ENCODE peak calls at places on chromosomes 13 and 19, in six cellular contexts. Q is PC-3; B is ovary; V is fibroblast of lung; T is naive thymus-derived CD4-positive, alpha-beta T cell; E is heart right ventricle. L is an unnamed sample. For H3K4me1 and H3K36me3, the result is how much of the 10 kb centered on the place peaks cover.

GRCh38 chr19:18663940-18664530 is 19.4 kb upstream of the CRTC1 start:
- DNase-seq in Q (no peak), B (no peak), V (no peak), T (no peak), E (no peak), L (no peak)

GRCh38 chr19:28988066-28988465 is 224.9 kb downstream of the UQCRFS1 start:
- DNase-seq in Q (no peak), B (no peak), V (no peak), T (no peak), E (no peak), L (no peak)

GRCh38 chr13:98397221-98397620 is 179.7 kb downstream of the STK24 start:
- DNase-seq in Q (no peak), B (no peak), V (peak), T (no peak), E (no peak), L (no peak)

GRCh38 chr19:5153601-5154128 is 184.8 kb downstream of the KDM4B start:
- DNase-seq in Q (no peak), B (no peak), V (no peak), T (no peak), E (no peak), L (no peak)

GRCh38 chr19:38742296-38742695 is 2.0 kb downstream of the CAPN12 start:
- DNase-seq in Q (no peak), B (no peak), V (no peak), T (no peak), E (no peak), L (no peak)

GRCh38 chr19:17902701-17903100 is 30.1 kb upstream of the CCDC124 start:
- DNase-seq in Q (no peak), B (no peak), V (peak), T (no peak), E (no peak), L (no peak)

GRCh38 chr19:33638167-33639033 is 16.6 kb downstream of the CHST8 start:
- DNase-seq in Q (no peak), B (no peak), V (no peak), T (no peak), E (no peak), L (no peak)

GRCh38 chr13:107202371-107203023 is 634.6 kb upstream of the ARGLU1 start:
- DNase-seq in Q (peak), B (no peak), V (peak), T (no peak), E (peak), L (no peak)

GRCh38 chr19:5985098-5985783 is 7.3 kb upstream of the RANBP3 start:
- DNase-seq in Q (peak), B (no peak), V (peak), T (no peak), E (no peak), L (no peak)

GRCh38 chr13:55244991-55245644 is 1895.6 kb upstream of the PRR20A start:
- DNase-seq in Q (no peak), B (no peak), V (peak), T (no peak), E (no peak), L (peak)

GRCh38 chr13:70714993-70715392 is 606.7 kb upstream of the KLHL1 start:
- DNase-seq in Q (no peak), B (no peak), V (no peak), T (no peak), E (no peak), L (no peak)

GRCh38 chr19:604355-604754 is 14.7 kb downstream of the HCN2 start:
- DNase-seq in Q (no peak), B (no peak), V (no peak), T (peak), E (no peak), L (no peak)

GRCh38 chr19:3080281-3080680 is 13.9 kb upstream of the GNA11 start:
- DNase-seq in Q (no peak), B (no peak), V (peak), T (no peak), E (no peak), L (no peak)

DNA sequence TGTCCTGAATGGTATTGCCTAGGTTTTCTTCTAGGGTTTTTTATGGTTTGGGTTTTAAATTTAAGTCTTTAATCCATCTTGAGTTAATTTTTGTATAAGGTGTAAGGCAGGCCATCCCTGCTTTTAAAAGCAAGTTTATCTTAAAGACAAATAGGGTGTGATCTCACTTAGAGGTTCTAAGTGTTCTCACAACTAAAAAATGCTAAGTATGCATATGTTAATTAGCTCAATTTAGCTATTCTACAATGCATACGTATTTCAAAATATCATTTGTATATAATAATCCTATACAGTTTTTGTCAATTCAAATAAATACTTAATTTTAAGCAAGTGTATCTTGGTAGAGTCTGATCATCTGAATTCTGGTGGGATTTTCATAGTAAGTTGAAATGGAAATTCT is 50.4 kb downstream of the MBNL2 start:
- DNase-seq in Q (no peak), B (no peak), V (no peak), T (no peak), E (no peak), L (no peak)
- H3K4me1 ChIP-seq in Q (under half), B (under half), V (under half), T (under half), E (half or more), L (under half)

GRCh38 chr13:109779074-109779473 is 7.3 kb downstream of the IRS2 start:
- DNase-seq in Q (no peak), B (no peak), V (no peak), T (peak), E (no peak), L (no peak)

GRCh38 chr13:109781384-109782065 is 4.9 kb downstream of the IRS2 start:
- DNase-seq in Q (no peak), B (peak), V (no peak), T (no peak), E (no peak), L (no peak)

GRCh38 chr13:109780880-109781383 is 5.5 kb downstream of the IRS2 start:
- DNase-seq in Q (no peak), B (no peak), V (no peak), T (no peak), E (no peak), L (no peak)

GRCh38 chr13:109778102-109778542 is 8.3 kb downstream of the IRS2 start:
- DNase-seq in Q (peak), B (no peak), V (no peak), T (no peak), E (no peak), L (no peak)

DNA sequence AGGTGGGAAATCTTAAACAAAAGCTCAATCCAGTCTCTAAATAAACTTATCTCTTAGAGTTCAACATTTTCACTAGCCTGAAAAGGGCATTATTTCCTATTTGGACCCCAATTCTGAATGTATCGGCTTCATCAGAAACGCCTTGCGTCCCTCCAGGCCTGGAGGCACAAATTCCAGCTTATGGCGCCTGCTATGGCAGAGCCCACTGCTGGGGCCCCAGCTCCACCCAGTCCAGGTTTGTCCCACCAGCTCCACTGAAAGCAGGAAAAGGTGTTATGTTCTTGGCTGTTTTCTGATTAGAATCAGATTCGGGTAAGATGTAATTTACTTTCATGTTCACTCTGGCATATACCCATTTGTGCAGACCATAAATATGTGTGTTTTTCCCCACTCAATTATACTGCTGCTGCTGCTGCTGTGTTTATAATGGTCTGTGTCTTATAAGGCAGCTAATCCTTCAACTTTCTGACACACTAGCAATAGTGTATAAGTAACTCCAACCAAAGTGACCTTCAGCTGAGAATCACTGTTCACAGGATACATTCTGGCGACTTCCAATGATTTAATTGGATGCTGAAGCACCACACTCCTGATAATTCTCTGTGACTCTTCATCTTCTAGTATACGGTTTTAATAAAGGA is 6.4 kb downstream of the IRS2 start:
- DNase-seq in Q (no peak), B (no peak), V (no peak), T (no peak), E (no peak), L (no peak)
- H3K36me3 ChIP-seq in Q (under half), B (under half), V (under half), T (under half), E (under half), L (under half)

GRCh38 chr13:41955605-41956004 is 5.3 kb downstream of the VWA8 start:
- DNase-seq in Q (no peak), B (no peak), V (no peak), T (no peak), E (no peak), L (no peak)

GRCh38 chr13:41962994-41963393 is 2.1 kb upstream of the VWA8 start:
- DNase-seq in Q (no peak), B (no peak), V (peak), T (no peak), E (no peak), L (no peak)

GRCh38 chr13:41960700-41961697 is at the start of gene VWA8:
- DNase-seq in Q (peak), B (peak), V (peak), T (peak), E (peak), L (peak)

GRCh38 chr13:41956272-41956671 is 4.6 kb downstream of the VWA8 start:
- DNase-seq in Q (no peak), B (no peak), V (no peak), T (no peak), E (no peak), L (no peak)

DNA sequence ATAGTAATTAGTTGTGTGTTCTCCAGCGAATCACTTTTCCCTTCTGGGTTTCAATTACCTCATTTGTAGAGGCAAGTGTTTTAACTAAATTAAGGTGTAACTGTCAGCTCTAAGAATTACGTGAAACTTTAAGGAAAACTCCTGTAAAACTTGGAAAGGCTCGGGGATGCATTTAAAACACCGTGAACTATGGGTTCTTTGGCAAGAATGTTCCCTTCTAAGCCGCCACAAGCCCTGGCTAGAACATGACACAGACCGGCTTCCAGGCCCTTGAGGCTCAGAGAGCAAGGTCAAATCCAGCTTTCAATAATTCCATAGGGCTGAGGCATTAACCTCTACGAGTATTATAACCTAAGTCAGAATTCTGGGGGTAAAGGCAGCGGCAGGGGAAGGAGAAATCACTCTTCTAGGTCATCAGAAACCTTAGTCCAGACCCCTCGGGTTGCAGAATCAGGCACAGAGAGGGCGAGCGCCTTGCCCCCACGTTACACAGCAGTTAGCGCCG is 662 bp downstream of the VWA8 start:
- DNase-seq in Q (peak), B (no peak), V (peak), T (no peak), E (peak), L (no peak)
- H3K4me3 ChIP-seq in Q (peak), B (peak), V (peak), T (peak), E (peak), L (peak)

DNA sequence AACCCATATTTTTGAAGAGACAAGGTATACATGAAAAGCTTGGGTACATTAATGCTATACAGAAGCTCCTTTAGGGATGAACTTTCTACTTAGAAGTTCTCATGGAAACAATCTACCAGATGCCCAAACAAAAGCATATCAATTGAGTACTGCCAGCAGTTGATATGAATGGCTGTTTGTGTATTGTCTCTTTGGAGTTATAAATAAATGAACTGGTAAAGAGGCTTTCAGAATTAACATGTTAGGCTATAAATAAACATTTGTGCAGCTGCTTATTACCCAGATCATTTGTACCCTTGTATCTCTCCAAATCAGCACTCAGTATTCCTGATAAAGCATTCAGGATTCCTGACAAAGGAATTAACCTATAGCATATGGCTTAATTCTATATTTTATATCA is 418.9 kb downstream of the FGF14 start:
- DNase-seq in Q (no peak), B (no peak), V (no peak), T (no peak), E (no peak), L (no peak)
- H3K4me1 ChIP-seq in Q (under half), B (under half), V (under half), T (under half), E (under half), L (under half)

GRCh38 chr13:94993608-94994007 is 281.3 kb upstream of the SOX21 start:
- DNase-seq in Q (no peak), B (no peak), V (no peak), T (no peak), E (no peak), L (no peak)
- H3K36me3 ChIP-seq in Q (under half), B (under half), V (under half), T (under half), E (under half), L (under half)

DNA sequence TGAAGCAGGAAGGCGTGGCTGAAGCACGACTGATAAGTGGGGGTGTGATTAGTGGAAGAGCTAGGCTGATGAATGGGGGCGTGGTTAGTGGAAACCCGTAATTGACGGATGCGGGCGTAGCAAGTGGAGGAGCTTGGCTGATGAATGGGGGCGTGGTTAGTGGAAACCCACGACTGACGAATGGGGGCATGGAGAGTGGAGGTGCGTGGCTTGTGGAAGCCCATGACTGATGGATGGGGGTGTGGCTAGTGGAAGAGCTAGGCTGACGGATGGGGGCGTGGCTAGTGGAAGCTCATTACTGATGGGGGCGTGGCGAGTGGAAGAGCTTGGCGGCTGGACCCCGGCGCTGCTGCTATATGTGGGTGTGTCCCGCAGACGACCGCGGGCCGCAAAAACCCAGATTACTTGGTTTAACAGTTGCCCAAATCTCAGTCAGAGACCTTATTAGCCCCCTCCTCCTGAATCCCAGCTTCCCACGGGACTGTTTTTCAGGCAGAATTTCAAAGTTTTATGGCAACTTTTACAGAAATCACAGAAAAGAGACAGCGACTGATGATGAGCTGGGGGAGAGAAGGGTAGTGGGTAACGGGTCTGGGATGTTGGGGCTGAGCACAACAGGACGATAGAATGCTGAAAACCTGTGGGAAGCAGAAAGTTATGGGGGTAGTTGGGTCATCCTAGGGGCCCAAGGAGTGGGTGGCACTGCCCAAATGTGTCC is 9.0 kb upstream of the MEIS3 start:
- DNase-seq in Q (peak), B (peak), V (peak), T (peak), E (peak), L (peak)
- H3K4me3 ChIP-seq in Q (peak), B (no peak), V (peak), T (peak), E (no peak), L (no peak)

L was measured in pancreas.